ENCODE peak calls at places on chromosome 21, in five cellular contexts. U is uterus, H is transverse colon, F is HCT116, R is spleen. I is an unnamed sample.

GRCh38 chr21:34889537-34890257 is 159.4 kb downstream of the RUNX1 start:
- DNase-seq in U (peak), H (peak), F (no peak), R (peak), I (peak)

GRCh38 chr21:43333301-43334062 is 93.4 kb downstream of the SIK1 start:
- DNase-seq in U (no peak), H (no peak), F (no peak), R (no peak), I (no peak)

GRCh38 chr21:43375827-43376795 is 50.8 kb downstream of the SIK1 start:
- DNase-seq in U (no peak), H (no peak), F (no peak), R (no peak), I (no peak)

GRCh38 chr21:25512095-25513086 is 94.9 kb downstream of the MRPL39 start:
- DNase-seq in U (no peak), H (no peak), F (no peak), R (no peak), I (peak)

GRCh38 chr21:35206141-35207125 is 157.3 kb upstream of the RUNX1 start:
- DNase-seq in U (no peak), H (peak), F (no peak), R (no peak), I (no peak)

GRCh38 chr21:25573409-25574206 is 33.7 kb downstream of the MRPL39 start:
- DNase-seq in U (no peak), H (no peak), F (peak), R (no peak), I (no peak)

GRCh38 chr21:25862596-25862995 is 127.8 kb downstream of the GABPA start:
- DNase-seq in U (no peak), H (no peak), F (peak), R (no peak), I (no peak)

GRCh38 chr21:31173881-31174555 is 135.7 kb upstream of the KRTAP19-8 start:
- DNase-seq in U (no peak), H (no peak), F (no peak), R (no peak), I (no peak)

GRCh38 chr21:46191257-46191685 is 7.0 kb upstream of the SPATC1L start:
- DNase-seq in U (peak), H (no peak), F (no peak), R (no peak), I (peak)

GRCh38 chr21:34582506-34583150 is 32.3 kb downstream of the RCAN1 start:
- DNase-seq in U (no peak), H (no peak), F (no peak), R (no peak), I (no peak)

GRCh38 chr21:8992731-8993174 is 1528.6 kb upstream of the TPTE start:
- DNase-seq in U (no peak), H (no peak), F (no peak), R (no peak), I (no peak)

GRCh38 chr21:45957986-45958610 is 23.5 kb upstream of the COL6A1 start:
- DNase-seq in U (peak), H (no peak), F (no peak), R (no peak), I (no peak)

GRCh38 chr21:31730687-31731111 is 1.2 kb downstream of the SCAF4 start:
- DNase-seq in U (no peak), H (no peak), F (no peak), R (no peak), I (peak)

GRCh38 chr21:35048183-35048601 is 910 bp downstream of the RUNX1 start:
- DNase-seq in U (no peak), H (no peak), F (no peak), R (peak), I (no peak)

GRCh38 chr21:46286668-46286982 is 483 bp downstream of the YBEY start:
- DNase-seq in U (no peak), H (no peak), F (no peak), R (no peak), I (no peak)

GRCh38 chr21:29260461-29260860 is 38.3 kb upstream of the BACH1 start:
- DNase-seq in U (no peak), H (no peak), F (no peak), R (no peak), I (no peak)

GRCh38 chr21:21858502-21859334 is 860.5 kb downstream of the NCAM2 start:
- DNase-seq in U (no peak), H (no peak), F (no peak), R (no peak), I (no peak)

GRCh38 chr21:39319251-39319756 is 5.9 kb upstream of the BRWD1 start:
- DNase-seq in U (no peak), H (no peak), F (no peak), R (no peak), I (no peak)

GRCh38 chr21:31675332-31675731 is 15.8 kb downstream of the SOD1 start:
- DNase-seq in U (no peak), H (no peak), F (no peak), R (no peak), I (no peak)

GRCh38 chr21:31460985-31461384 is 116.9 kb upstream of the TIAM1 start:
- DNase-seq in U (no peak), H (no peak), F (no peak), R (no peak), I (no peak)

GRCh38 chr21:39867198-39867650 is at the start of gene PCP4:
- DNase-seq in U (peak), H (peak), F (peak), R (no peak), I (peak)

GRCh38 chr21:40117236-40117635 is 250.0 kb downstream of the PCP4 start:
- DNase-seq in U (no peak), H (no peak), F (no peak), R (no peak), I (no peak)

GRCh38 chr21:31682625-31683024 is 23.1 kb downstream of the SOD1 start:
- DNase-seq in U (no peak), H (no peak), F (no peak), R (no peak), I (no peak)

GRCh38 chr21:23930565-23930964 is 1676.7 kb downstream of the MRPL39 start:
- DNase-seq in U (no peak), H (no peak), F (no peak), R (no peak), I (no peak)

GRCh38 chr21:43794857-43795256 is 5.5 kb downstream of the RRP1 start:
- DNase-seq in U (no peak), H (no peak), F (no peak), R (peak), I (no peak)

GRCh38 chr21:28938726-28939125 is 54.0 kb downstream of the LTN1 start:
- DNase-seq in U (no peak), H (no peak), F (no peak), R (no peak), I (no peak)

GRCh38 chr21:43785134-43785533 is 4.2 kb upstream of the RRP1 start:
- DNase-seq in U (no peak), H (no peak), F (no peak), R (no peak), I (no peak)

GRCh38 chr21:31136891-31137290 is 98.6 kb upstream of the KRTAP19-8 start:
- DNase-seq in U (no peak), H (no peak), F (no peak), R (no peak), I (no peak)

GRCh38 chr21:29175408-29176147 is 45.1 kb downstream of the MAP3K7CL start:
- DNase-seq in U (no peak), H (no peak), F (no peak), R (no peak), I (no peak)

GRCh38 chr21:27423073-27423472 is 456.2 kb upstream of the ADAMTS5 start:
- DNase-seq in U (peak), H (peak), F (no peak), R (no peak), I (peak)

GRCh38 chr21:31335957-31336738 is 7.9 kb downstream of the TIAM1 start:
- DNase-seq in U (no peak), H (no peak), F (no peak), R (no peak), I (peak)

GRCh38 chr21:28337319-28337718 is 655.4 kb downstream of the LTN1 start:
- DNase-seq in U (no peak), H (no peak), F (no peak), R (no peak), I (no peak)

GRCh38 chr21:24995206-24995605 is 612.1 kb downstream of the MRPL39 start:
- DNase-seq in U (no peak), H (no peak), F (no peak), R (no peak), I (no peak)

GRCh38 chr21:25506268-25506667 is 101.0 kb downstream of the MRPL39 start:
- DNase-seq in U (no peak), H (no peak), F (no peak), R (no peak), I (no peak)

GRCh38 chr21:30434033-30434631 is 4.1 kb downstream of the KRTAP13-4 start:
- DNase-seq in U (no peak), H (peak), F (no peak), R (no peak), I (peak)

GRCh38 chr21:19767546-19767945 is 1230.7 kb upstream of the NCAM2 start:
- DNase-seq in U (no peak), H (no peak), F (no peak), R (no peak), I (no peak)

GRCh38 chr21:43362928-43363314 is 64.0 kb downstream of the SIK1 start:
- DNase-seq in U (no peak), H (peak), F (no peak), R (no peak), I (no peak)

GRCh38 chr21:25639922-25640670 is 1.0 kb downstream of the JAM2 start:
- DNase-seq in U (peak), H (no peak), F (no peak), R (peak), I (peak)

GRCh38 chr21:16291296-16291695 is 561.5 kb downstream of the USP25 start:
- DNase-seq in U (no peak), H (no peak), F (no peak), R (no peak), I (no peak)
- TF ChIP-seq POLR2A in U (no peak), H (no peak), F (no peak), R (no peak), I (no peak)

GRCh38 chr21:33230518-33231324 is 983 bp downstream of the IFNAR2 start:
- DNase-seq in U (peak), H (peak), F (no peak), R (peak), I (no peak)
- TF ChIP-seq POLR2A in U (no peak), H (no peak), F (no peak), R (no peak), I (no peak)

GRCh38 chr21:44875341-44875740 is 1.9 kb upstream of the PTTG1IP start:
- DNase-seq in U (no peak), H (no peak), F (no peak), R (no peak), I (no peak)

GRCh38 chr21:44872568-44873355 is 728 bp downstream of the PTTG1IP start:
- DNase-seq in U (peak), H (peak), F (no peak), R (peak), I (no peak)

GRCh38 chr21:44873356-44874239 is at the start of gene PTTG1IP:
- DNase-seq in U (peak), H (peak), F (peak), R (peak), I (peak)

GRCh38 chr21:44874240-44874496 is 678 bp upstream of the PTTG1IP start:
- DNase-seq in U (no peak), H (no peak), F (no peak), R (no peak), I (no peak)

DNA sequence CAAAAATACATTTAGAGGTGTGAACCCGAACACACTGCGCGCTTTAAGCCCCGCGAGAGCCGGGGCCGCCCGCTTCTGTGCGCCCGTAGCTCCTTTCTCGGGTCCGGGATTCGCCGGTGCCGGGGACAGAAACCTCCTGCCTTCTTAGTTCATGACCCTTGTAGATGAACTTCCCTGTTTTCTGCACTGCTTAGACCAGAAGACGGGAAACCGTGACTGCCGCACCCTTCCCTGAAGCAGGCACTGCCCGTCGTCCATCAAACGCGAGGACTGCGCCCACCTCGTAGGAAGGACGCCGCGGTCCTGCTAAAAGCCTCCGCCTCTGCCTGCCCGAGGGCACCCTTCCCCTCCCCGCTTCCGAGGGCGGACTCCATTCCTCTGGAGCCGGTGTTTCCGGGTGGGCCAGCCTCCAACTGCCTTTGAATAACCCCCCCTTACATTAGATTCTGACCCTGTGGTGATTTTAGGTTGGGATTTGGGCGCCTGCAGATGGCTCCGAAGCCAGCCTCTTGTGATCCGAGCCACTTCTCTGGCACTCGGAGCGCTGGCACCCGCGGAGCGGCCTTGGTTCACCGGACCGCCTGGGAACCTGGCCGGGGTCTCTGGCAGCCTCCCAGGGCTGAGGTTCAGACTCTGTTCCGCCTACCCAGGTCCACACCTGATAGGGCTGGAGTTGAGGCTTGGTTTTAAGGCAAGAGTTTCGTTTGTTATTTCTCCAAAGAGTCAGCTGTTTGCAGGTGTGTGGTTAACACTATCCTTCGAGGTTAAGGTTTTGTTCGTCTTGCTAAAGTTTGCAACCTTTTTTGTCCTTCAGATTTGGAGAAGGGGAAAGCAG is 1.2 kb upstream of the PTTG1IP start:
- DNase-seq in U (peak), H (peak), F (no peak), R (peak), I (peak)
- TF ChIP-seq POLR2A in U (no peak), H (peak), F (no peak), R (no peak), I (no peak)

GRCh38 chr21:33236013-33236686 is 6.4 kb downstream of the IFNAR2 start:
- DNase-seq in U (no peak), H (no peak), F (no peak), R (no peak), I (no peak)
- TF ChIP-seq POLR2A in U (no peak), H (no peak), F (no peak), R (no peak), I (no peak)

DNA sequence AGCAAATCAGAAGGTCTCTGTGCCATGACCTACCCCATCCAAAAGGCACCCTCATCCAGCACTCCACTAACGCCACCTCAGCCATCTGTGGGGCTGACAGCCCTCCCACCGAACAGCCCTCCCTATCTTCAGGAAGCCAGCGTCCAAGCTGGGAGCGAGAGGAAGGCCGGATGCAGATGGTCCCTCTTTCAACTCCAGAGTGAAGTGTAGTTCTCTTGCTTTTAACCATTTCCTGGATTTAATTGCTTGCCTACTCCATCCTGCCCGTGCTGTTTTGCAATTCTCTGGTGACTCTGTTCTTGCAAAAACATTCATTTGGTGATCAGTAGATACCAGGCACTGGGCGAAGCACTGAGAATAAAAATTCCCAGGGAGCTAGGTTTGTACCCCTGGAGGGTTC is 8.2 kb upstream of the DYRK1A start:
- DNase-seq in U (no peak), H (no peak), F (no peak), R (peak), I (no peak)
- TF ChIP-seq POLR2A in U (no peak), H (no peak), F (no peak), R (no peak), I (no peak)

DNA sequence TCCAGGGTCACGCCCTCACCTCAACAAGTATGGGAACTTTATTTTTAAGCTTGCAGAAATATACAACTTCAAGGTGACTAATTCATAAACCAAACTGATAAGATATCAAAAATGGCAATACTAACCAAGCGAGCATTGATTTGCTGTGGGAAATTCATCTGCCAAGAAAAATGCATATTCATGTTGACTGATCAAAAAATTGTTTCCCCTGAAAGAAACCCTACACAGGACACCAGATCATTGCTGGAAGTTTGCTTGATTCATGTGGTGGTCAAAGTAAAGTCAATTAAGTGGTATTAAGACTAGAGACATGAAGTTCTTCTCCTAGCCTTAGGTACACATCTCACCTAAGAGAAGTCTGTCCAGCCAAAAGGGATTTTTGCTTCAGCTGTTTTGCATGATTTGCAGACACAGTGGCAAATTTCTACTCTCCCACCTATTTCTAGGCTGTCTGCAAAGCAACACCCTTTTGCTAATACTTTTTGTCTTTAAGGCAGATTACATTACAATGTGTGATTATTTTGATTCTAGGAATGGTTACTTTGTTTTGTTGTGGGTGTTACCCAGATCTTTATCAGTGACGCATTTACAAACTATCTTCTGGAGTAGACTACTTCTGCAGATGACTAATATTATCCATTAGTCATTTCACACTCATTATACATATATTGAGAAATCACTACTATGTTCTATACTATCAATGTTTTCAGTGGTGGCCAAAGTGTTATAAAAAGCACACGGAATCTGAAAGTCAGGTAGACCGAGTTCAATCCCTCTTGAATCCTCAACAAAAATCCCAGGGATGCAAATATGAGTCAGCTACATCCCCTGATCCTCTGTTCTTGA is 12.3 kb downstream of the SAMSN1 start:
- DNase-seq in U (no peak), H (no peak), F (peak), R (no peak), I (no peak)
- TF ChIP-seq POLR2A in U (no peak), H (no peak), F (no peak), R (no peak), I (no peak)

GRCh38 chr21:42307106-42307505 is 8.1 kb downstream of the TFF3 start:
- DNase-seq in U (no peak), H (no peak), F (no peak), R (no peak), I (no peak)

GRCh38 chr21:42305707-42306147 is 9.5 kb downstream of the TFF3 start:
- DNase-seq in U (no peak), H (no peak), F (no peak), R (peak), I (no peak)

GRCh38 chr21:42304556-42305454 is 10.4 kb downstream of the TFF3 start:
- DNase-seq in U (no peak), H (peak), F (no peak), R (no peak), I (no peak)

GRCh38 chr21:42308161-42308913 is 6.9 kb downstream of the TFF3 start:
- DNase-seq in U (no peak), H (no peak), F (no peak), R (no peak), I (no peak)

GRCh38 chr21:42306366-42307035 is 8.7 kb downstream of the TFF3 start:
- DNase-seq in U (no peak), H (no peak), F (no peak), R (peak), I (no peak)
- TF ChIP-seq POLR2A in U (no peak), H (no peak), F (no peak), R (no peak), I (no peak)

I was measured in tibial nerve.